ENCODE peak calls at places on chromosome 17, in six cellular contexts. L, H, N, F, D and O are unnamed samples.
A peak's percentile ranks its signal among the peaks of the same experiment; 100 is the strongest.

GRCh38 chr17:3667366-3668278 is 756 bp downstream of the TAX1BP3 start:
- DNase-seq in L (peak; percentile 91), N (peak; percentile 45), F (peak; percentile 95), D (peak; percentile 93), H (peak; percentile 66), O (peak; percentile 92)

GRCh38 chr17:67942810-67943209 is 53.5 kb downstream of the C17orf58 start:
- DNase-seq in D (peak; percentile 36), H (no peak), L (no peak), F (no peak), N (no peak), O (no peak)

GRCh38 chr17:33964344-33964979 is 290.6 kb upstream of the CCL2 start:
- DNase-seq in L (no peak), H (no peak), N (no peak), F (no peak), D (no peak), O (no peak)

GRCh38 chr17:35141681-35142466 is at the start of gene NLE1:
- DNase-seq in N (peak; percentile 36), H (no peak), F (peak; percentile 92), D (peak; percentile 85), L (peak; percentile 84), O (peak; percentile 89)

GRCh38 chr17:80577876-80578275 is 33.2 kb downstream of the RPTOR start:
- DNase-seq in F (no peak), H (no peak), D (no peak), L (no peak), N (no peak), O (no peak)

GRCh38 chr17:2996938-2997670 is 66.3 kb downstream of the OR1D5 start:
- DNase-seq in F (no peak), D (no peak), H (no peak), L (no peak), N (no peak), O (no peak)

GRCh38 chr17:79871131-79871530 is 31.9 kb upstream of the CBX4 start:
- DNase-seq in L (no peak), F (no peak), H (no peak), D (no peak), N (no peak), O (no peak)

GRCh38 chr17:74252272-74252671 is 21.8 kb upstream of the DNAI2 start:
- DNase-seq in N (no peak), H (no peak), L (no peak), D (no peak), F (no peak), O (no peak)

GRCh38 chr17:80671039-80671822 is 126.6 kb downstream of the RPTOR start:
- DNase-seq in D (no peak), H (no peak), N (no peak), L (no peak), F (no peak), O (no peak)

GRCh38 chr17:35586569-35587073 is 501 bp upstream of the AP2B1 start:
- DNase-seq in L (no peak), D (no peak), H (no peak), N (no peak), F (no peak), O (no peak)

GRCh38 chr17:40303009-40303657 is 5.8 kb upstream of the RARA start:
- DNase-seq in F (peak; percentile 19), N (no peak), D (peak; percentile 83), H (no peak), L (no peak), O (no peak)

GRCh38 chr17:43135454-43135819 is 10.3 kb upstream of the BRCA1 start:
- DNase-seq in H (no peak), N (no peak), F (no peak), L (no peak), D (no peak), O (no peak)

GRCh38 chr17:28612936-28613872 is 781 bp downstream of the RSKR start:
- DNase-seq in F (no peak), H (no peak), L (no peak), D (peak; percentile 54), N (no peak), O (no peak)

GRCh38 chr17:45130640-45131293 is 1.5 kb downstream of the PLCD3 start:
- DNase-seq in N (no peak), L (no peak), D (no peak), F (no peak), H (no peak), O (no peak)

GRCh38 chr17:74547736-74548135 is 1.8 kb upstream of the CD300C start:
- DNase-seq in D (no peak), L (no peak), N (no peak), H (no peak), F (no peak), O (no peak)

GRCh38 chr17:14582996-14583395 is 282.1 kb downstream of the HS3ST3B1 start:
- DNase-seq in F (no peak), L (no peak), N (no peak), D (no peak), H (no peak), O (no peak)

GRCh38 chr17:5513610-5514009 is 27.2 kb downstream of the MIS12 start:
- DNase-seq in L (no peak), N (no peak), F (no peak), H (no peak), D (no peak), O (no peak)

GRCh38 chr17:50868594-50868993 is 2.4 kb upstream of the TOB1 start:
- DNase-seq in L (no peak), N (no peak), F (no peak), D (no peak), H (no peak), O (no peak)

GRCh38 chr17:47696717-47697642 is 3.0 kb downstream of the TBKBP1 start:
- DNase-seq in H (no peak), D (no peak), N (no peak), F (no peak), L (peak; percentile 26), O (no peak)

GRCh38 chr17:8914554-8914953 is 47.1 kb upstream of the PIK3R6 start:
- DNase-seq in N (no peak), D (no peak), L (no peak), H (no peak), F (no peak), O (peak; percentile 57)

GRCh38 chr17:17076066-17076465 is 33.8 kb downstream of the MPRIP start:
- DNase-seq in L (peak; percentile 12), N (no peak), H (no peak), D (no peak), F (no peak), O (no peak)

GRCh38 chr17:78142113-78142861 is 3.9 kb upstream of the C17orf99 start:
- DNase-seq in H (no peak), F (no peak), L (peak; percentile 81), N (no peak), D (peak; percentile 17), O (no peak)

GRCh38 chr17:48603959-48604769 is 622 bp downstream of the HOXB6 start:
- DNase-seq in H (no peak), D (no peak), L (no peak), N (no peak), F (no peak), O (no peak)

GRCh38 chr17:33968350-33969044 is 286.6 kb upstream of the CCL2 start:
- DNase-seq in F (no peak), N (no peak), D (no peak), H (no peak), L (no peak), O (no peak)

GRCh38 chr17:79838541-79839274 is 532 bp downstream of the CBX4 start:
- DNase-seq in F (peak; percentile 72), N (no peak), L (peak; percentile 62), D (peak; percentile 69), H (no peak), O (no peak)

GRCh38 chr17:74552037-74552436 is 6.1 kb upstream of the CD300C start:
- DNase-seq in L (no peak), N (no peak), H (no peak), D (no peak), F (no peak), O (no peak)

GRCh38 chr17:55883112-55883511 is 132.3 kb downstream of the PCTP start:
- DNase-seq in D (no peak), F (no peak), H (no peak), L (no peak), N (no peak), O (no peak)

GRCh38 chr17:72536788-72537187 is 416.0 kb downstream of the SOX9 start:
- DNase-seq in L (no peak), H (no peak), N (no peak), F (no peak), D (no peak), O (no peak)

GRCh38 chr17:38914741-38915638 is 10.4 kb upstream of the LASP1NB start:
- DNase-seq in N (no peak), L (peak; percentile 29), F (no peak), D (no peak), H (no peak), O (peak; percentile 54)

GRCh38 chr17:76248013-76248782 is 7.9 kb upstream of the RNF157 start:
- DNase-seq in H (no peak), L (no peak), D (no peak), N (no peak), F (peak; percentile 47), O (no peak)
- TF ChIP-seq CTCF in H (no peak), L (no peak), D (peak; percentile 29), N (no peak), F (no peak), O (no peak)

DNA sequence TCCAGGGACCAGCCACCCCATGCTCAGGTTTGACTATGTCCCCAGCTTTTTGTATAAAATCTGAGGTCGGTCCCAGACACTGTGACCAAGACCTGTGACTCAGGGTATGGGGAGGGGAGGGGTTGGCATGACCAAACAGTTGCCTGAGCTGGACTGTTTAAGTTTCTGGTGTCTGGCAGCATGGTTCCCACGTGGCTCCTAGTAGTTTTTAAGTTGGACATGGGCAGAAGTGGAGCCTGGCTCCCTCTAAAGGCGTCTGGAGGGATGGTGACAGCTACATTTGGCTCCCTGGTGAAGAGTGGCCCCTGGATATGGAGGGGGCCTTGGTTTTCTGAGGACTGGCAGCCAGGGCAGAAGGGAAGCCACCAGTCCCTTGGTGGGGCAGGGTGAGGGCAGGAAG is 7.9 kb downstream of the SMCR8 start:
- DNase-seq in F (no peak), H (no peak), D (no peak), N (no peak), L (no peak), O (no peak)
- TF ChIP-seq CTCF in F (no peak), H (peak; percentile 28), D (no peak), N (no peak), L (no peak), O (no peak)

GRCh38 chr17:82107341-82107860 is 9.4 kb upstream of the FASN start:
- DNase-seq in N (no peak), L (no peak), D (no peak), F (peak; percentile 56), H (no peak), O (no peak)
- TF ChIP-seq CTCF in N (no peak), L (no peak), D (peak; percentile 29), F (peak; percentile 25), H (peak; percentile 32), O (peak; percentile 52)

GRCh38 chr17:7614422-7615264 is at the start of gene FXR2:
- DNase-seq in F (peak; percentile 100), N (peak; percentile 93), D (peak; percentile 100), H (peak; percentile 99), L (peak; percentile 100), O (peak; percentile 99)

GRCh38 chr17:7615265-7615747 is 609 bp upstream of the FXR2 start:
- DNase-seq in L (no peak), D (no peak), H (no peak), N (no peak), F (no peak), O (no peak)

GRCh38 chr17:7611635-7612293 is 2.9 kb downstream of the FXR2 start:
- DNase-seq in L (no peak), N (no peak), D (no peak), F (no peak), H (no peak), O (no peak)

GRCh38 chr17:7612294-7612640 is 2.4 kb downstream of the FXR2 start:
- DNase-seq in H (no peak), D (peak; percentile 34), F (no peak), L (no peak), N (no peak), O (no peak)

GRCh38 chr17:7613769-7614421 is 802 bp downstream of the FXR2 start:
- DNase-seq in F (no peak), L (no peak), D (no peak), N (no peak), H (no peak), O (no peak)
- TF ChIP-seq CTCF in F (no peak), L (no peak), D (no peak), N (no peak), H (no peak), O (no peak)